ENCODE peak calls at places on chromosomes 12 and 14, in six cellular contexts. One of them, this sample, is unnamed.

GRCh38 chr12:68350753-68351152 is 18.6 kb upstream of the MDM1 start:
- DNase-seq in endodermal cell: no peak
- DNase-seq in fibroblast of pulmonary artery: no peak
- DNase-seq in MCF 10A: no peak
- DNase-seq in H9: no peak
- DNase-seq in GM06990: no peak
- DNase-seq in this sample: no peak

GRCh38 chr12:46659032-46659703 is 166.6 kb downstream of the SLC38A4 start:
- DNase-seq in endodermal cell: no peak
- DNase-seq in fibroblast of pulmonary artery: peak; percentile 22
- DNase-seq in MCF 10A: no peak
- DNase-seq in H9: no peak
- DNase-seq in GM06990: no peak
- DNase-seq in this sample: no peak

GRCh38 chr12:131024721-131025120 is 71.0 kb downstream of the ADGRD1 start:
- DNase-seq in endodermal cell: no peak
- DNase-seq in fibroblast of pulmonary artery: no peak
- DNase-seq in MCF 10A: no peak
- DNase-seq in H9: no peak
- DNase-seq in GM06990: no peak
- DNase-seq in this sample: no peak

GRCh38 chr14:102770147-102770909 is 6.9 kb upstream of the TRAF3 start:
- DNase-seq in endodermal cell: peak; percentile 43
- DNase-seq in fibroblast of pulmonary artery: no peak
- DNase-seq in MCF 10A: no peak
- DNase-seq in H9: peak; percentile 30
- DNase-seq in GM06990: no peak
- DNase-seq in this sample: no peak

GRCh38 chr12:65965358-65965757 is 141.1 kb downstream of the HMGA2 start:
- DNase-seq in endodermal cell: no peak
- DNase-seq in fibroblast of pulmonary artery: no peak
- DNase-seq in MCF 10A: no peak
- DNase-seq in H9: no peak
- DNase-seq in GM06990: no peak
- DNase-seq in this sample: no peak

GRCh38 chr12:24499151-24500146 is 449.5 kb downstream of the BCAT1 start:
- DNase-seq in endodermal cell: no peak
- DNase-seq in fibroblast of pulmonary artery: peak; percentile 62
- DNase-seq in MCF 10A: peak; percentile 64
- DNase-seq in H9: no peak
- DNase-seq in GM06990: no peak
- DNase-seq in this sample: no peak

GRCh38 chr14:60922050-60922449 is 58.8 kb downstream of the TRMT5 start:
- DNase-seq in endodermal cell: no peak
- DNase-seq in fibroblast of pulmonary artery: peak; percentile 30
- DNase-seq in MCF 10A: peak; percentile 26
- DNase-seq in H9: no peak
- DNase-seq in GM06990: no peak
- DNase-seq in this sample: no peak

GRCh38 chr14:95892142-95892541 is 15.5 kb downstream of the TUNAR start:
- DNase-seq in endodermal cell: no peak
- DNase-seq in fibroblast of pulmonary artery: no peak
- DNase-seq in MCF 10A: no peak
- DNase-seq in H9: no peak
- DNase-seq in GM06990: no peak
- DNase-seq in this sample: no peak

GRCh38 chr14:77638738-77639137 is 22.3 kb upstream of the SPTLC2 start:
- DNase-seq in endodermal cell: no peak
- DNase-seq in fibroblast of pulmonary artery: peak; percentile 51
- DNase-seq in MCF 10A: no peak
- DNase-seq in H9: no peak
- DNase-seq in GM06990: no peak
- DNase-seq in this sample: no peak

GRCh38 chr14:60183724-60184596 is 18.8 kb upstream of the DHRS7 start:
- DNase-seq in endodermal cell: no peak
- DNase-seq in fibroblast of pulmonary artery: peak; percentile 85
- DNase-seq in MCF 10A: peak; percentile 79
- DNase-seq in H9: no peak
- DNase-seq in GM06990: peak; percentile 50
- DNase-seq in this sample: peak; percentile 18

GRCh38 chr14:76138758-76139723 is 12.7 kb upstream of the GPATCH2L start:
- DNase-seq in endodermal cell: peak; percentile 86
- DNase-seq in fibroblast of pulmonary artery: no peak
- DNase-seq in MCF 10A: no peak
- DNase-seq in H9: peak; percentile 73
- DNase-seq in GM06990: no peak
- DNase-seq in this sample: no peak

GRCh38 chr14:84403585-84403984 is 1126.4 kb upstream of the FLRT2 start:
- DNase-seq in endodermal cell: peak; percentile 55
- DNase-seq in fibroblast of pulmonary artery: no peak
- DNase-seq in MCF 10A: no peak
- DNase-seq in H9: peak; percentile 37
- DNase-seq in GM06990: no peak
- DNase-seq in this sample: no peak

GRCh38 chr14:63345826-63346225 is 27.1 kb upstream of the GPHB5 start:
- DNase-seq in endodermal cell: no peak
- DNase-seq in fibroblast of pulmonary artery: no peak
- DNase-seq in MCF 10A: no peak
- DNase-seq in H9: no peak
- DNase-seq in GM06990: no peak
- DNase-seq in this sample: no peak

GRCh38 chr14:70616646-70617045 is 16.2 kb upstream of the MED6 start:
- DNase-seq in endodermal cell: no peak
- DNase-seq in fibroblast of pulmonary artery: no peak
- DNase-seq in MCF 10A: no peak
- DNase-seq in H9: no peak
- DNase-seq in GM06990: no peak
- DNase-seq in this sample: no peak

GRCh38 chr14:23621204-23621931 is 14.8 kb upstream of the DHRS2 start:
- DNase-seq in endodermal cell: no peak
- DNase-seq in fibroblast of pulmonary artery: no peak
- DNase-seq in MCF 10A: no peak
- DNase-seq in H9: no peak
- DNase-seq in GM06990: no peak
- DNase-seq in this sample: no peak

GRCh38 chr12:55932546-55932919 is 1.6 kb downstream of the DGKA start:
- DNase-seq in endodermal cell: peak; percentile 61
- DNase-seq in fibroblast of pulmonary artery: peak; percentile 57
- DNase-seq in MCF 10A: no peak
- DNase-seq in H9: no peak
- DNase-seq in GM06990: no peak
- DNase-seq in this sample: peak; percentile 70

GRCh38 chr14:71555654-71556559 is 376.3 kb upstream of the RGS6 start:
- DNase-seq in endodermal cell: no peak
- DNase-seq in fibroblast of pulmonary artery: peak; percentile 54
- DNase-seq in MCF 10A: peak; percentile 74
- DNase-seq in H9: no peak
- DNase-seq in GM06990: peak; percentile 80
- DNase-seq in this sample: peak; percentile 87

GRCh38 chr14:100603341-100604125 is 16.3 kb upstream of the BEGAIN start:
- DNase-seq in endodermal cell: peak; percentile 47
- DNase-seq in fibroblast of pulmonary artery: no peak
- DNase-seq in MCF 10A: no peak
- DNase-seq in H9: no peak
- DNase-seq in GM06990: no peak
- DNase-seq in this sample: no peak

GRCh38 chr12:75699251-75699650 is 187.8 kb upstream of the KRR1 start:
- DNase-seq in endodermal cell: no peak
- DNase-seq in fibroblast of pulmonary artery: no peak
- DNase-seq in MCF 10A: no peak
- DNase-seq in H9: no peak
- DNase-seq in GM06990: no peak
- DNase-seq in this sample: no peak

GRCh38 chr14:44775248-44775647 is 186.5 kb downstream of the KLHL28 start:
- DNase-seq in endodermal cell: no peak
- DNase-seq in fibroblast of pulmonary artery: no peak
- DNase-seq in MCF 10A: no peak
- DNase-seq in H9: no peak
- DNase-seq in GM06990: no peak
- DNase-seq in this sample: no peak

GRCh38 chr12:8996682-8997405 is 7.5 kb downstream of the KLRG1 start:
- DNase-seq in endodermal cell: no peak
- DNase-seq in fibroblast of pulmonary artery: peak; percentile 3
- DNase-seq in MCF 10A: peak; percentile 18
- DNase-seq in H9: no peak
- DNase-seq in GM06990: peak; percentile 68
- DNase-seq in this sample: peak; percentile 60

GRCh38 chr12:27627123-27627835 is 69.0 kb upstream of the REP15 start:
- DNase-seq in endodermal cell: no peak
- DNase-seq in fibroblast of pulmonary artery: peak; percentile 87
- DNase-seq in MCF 10A: peak; percentile 83
- DNase-seq in H9: no peak
- DNase-seq in GM06990: no peak
- DNase-seq in this sample: no peak

GRCh38 chr12:114136656-114137055 is 170.5 kb upstream of the RBM19 start:
- DNase-seq in endodermal cell: no peak
- DNase-seq in fibroblast of pulmonary artery: no peak
- DNase-seq in MCF 10A: no peak
- DNase-seq in H9: no peak
- DNase-seq in GM06990: no peak
- DNase-seq in this sample: no peak

DNA sequence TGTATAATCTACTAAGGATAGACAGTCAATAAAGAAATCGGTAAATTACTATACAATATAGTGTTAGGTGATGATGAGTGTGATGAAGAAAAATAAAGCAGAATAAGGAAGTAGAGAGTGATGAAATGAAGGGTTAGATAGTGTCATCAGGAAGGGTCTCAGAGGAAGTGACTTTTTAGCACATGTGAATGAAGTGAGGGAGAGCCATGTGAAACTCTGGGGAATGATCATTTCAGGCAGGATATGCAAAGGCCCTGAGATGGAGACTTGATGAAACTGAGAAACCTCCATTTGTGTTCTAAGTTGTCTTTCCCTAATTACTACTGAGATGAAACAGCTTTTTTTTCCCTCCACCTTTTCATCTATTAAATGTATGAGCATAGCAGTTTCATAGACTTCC is 19.4 kb upstream of the GNPTAB start:
- DNase-seq in endodermal cell: no peak
- DNase-seq in fibroblast of pulmonary artery: no peak
- DNase-seq in MCF 10A: no peak
- DNase-seq in H9: no peak
- DNase-seq in GM06990: no peak
- DNase-seq in this sample: no peak
- TF ChIP-seq CTCF in endodermal cell: no peak
- TF ChIP-seq CTCF in fibroblast of pulmonary artery: no peak
- TF ChIP-seq CTCF in MCF 10A: no peak
- TF ChIP-seq CTCF in H9: no peak
- TF ChIP-seq CTCF in GM06990: no peak
- TF ChIP-seq CTCF in this sample: no peak

GRCh38 chr14:65958664-65959562 is 527.3 kb upstream of the CCDC196 start:
- DNase-seq in endodermal cell: no peak
- DNase-seq in fibroblast of pulmonary artery: peak; percentile 56
- DNase-seq in MCF 10A: peak; percentile 50
- DNase-seq in H9: no peak
- DNase-seq in GM06990: peak; percentile 13
- DNase-seq in this sample: no peak
- TF ChIP-seq CTCF in endodermal cell: peak; percentile 77
- TF ChIP-seq CTCF in fibroblast of pulmonary artery: peak; percentile 42
- TF ChIP-seq CTCF in MCF 10A: peak; percentile 44
- TF ChIP-seq CTCF in H9: peak; percentile 72
- TF ChIP-seq CTCF in GM06990: peak; percentile 36
- TF ChIP-seq CTCF in this sample: peak; percentile 81

GRCh38 chr14:68300608-68301007 is 481.0 kb downstream of the RAD51B start:
- DNase-seq in endodermal cell: no peak
- DNase-seq in fibroblast of pulmonary artery: no peak
- DNase-seq in MCF 10A: no peak
- DNase-seq in H9: no peak
- DNase-seq in GM06990: no peak
- DNase-seq in this sample: no peak

GRCh38 chr14:68293404-68293803 is 473.8 kb downstream of the RAD51B start:
- DNase-seq in endodermal cell: no peak
- DNase-seq in fibroblast of pulmonary artery: no peak
- DNase-seq in MCF 10A: no peak
- DNase-seq in H9: no peak
- DNase-seq in GM06990: peak; percentile 43
- DNase-seq in this sample: no peak

GRCh38 chr14:68295316-68295816 is 475.8 kb downstream of the RAD51B start:
- DNase-seq in endodermal cell: peak; percentile 73
- DNase-seq in fibroblast of pulmonary artery: peak; percentile 54
- DNase-seq in MCF 10A: no peak
- DNase-seq in H9: peak; percentile 33
- DNase-seq in GM06990: no peak
- DNase-seq in this sample: no peak

GRCh38 chr14:68297871-68298468 is 478.4 kb downstream of the RAD51B start:
- DNase-seq in endodermal cell: peak; percentile 64
- DNase-seq in fibroblast of pulmonary artery: peak; percentile 71
- DNase-seq in MCF 10A: peak; percentile 36
- DNase-seq in H9: peak; percentile 52
- DNase-seq in GM06990: no peak
- DNase-seq in this sample: no peak

DNA sequence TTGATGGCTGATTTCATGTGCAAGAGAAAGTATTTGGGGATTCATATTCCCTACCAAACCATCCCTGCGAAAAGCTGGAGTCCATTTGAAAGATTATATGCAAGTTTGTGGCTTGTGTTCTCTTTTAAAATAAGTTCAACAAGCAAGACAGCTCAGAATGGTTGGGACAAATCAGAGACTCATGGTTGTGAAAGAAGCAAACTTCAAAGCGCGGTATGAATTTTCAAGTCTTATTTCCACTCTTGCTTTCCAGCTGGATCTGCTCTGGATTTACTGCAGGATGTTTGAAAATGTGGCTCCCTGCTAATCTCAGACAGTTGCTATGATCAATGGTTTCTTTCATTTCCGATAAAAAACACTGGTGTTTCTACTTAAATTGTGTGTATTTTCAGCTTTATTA is 477.4 kb downstream of the RAD51B start:
- DNase-seq in endodermal cell: no peak
- DNase-seq in fibroblast of pulmonary artery: no peak
- DNase-seq in MCF 10A: no peak
- DNase-seq in H9: no peak
- DNase-seq in GM06990: no peak
- DNase-seq in this sample: no peak
- TF ChIP-seq CTCF in endodermal cell: no peak
- TF ChIP-seq CTCF in fibroblast of pulmonary artery: no peak
- TF ChIP-seq CTCF in MCF 10A: no peak
- TF ChIP-seq CTCF in H9: no peak
- TF ChIP-seq CTCF in GM06990: no peak
- TF ChIP-seq CTCF in this sample: no peak

GRCh38 chr12:132272706-132273105 is 56.7 kb downstream of the GALNT9 start:
- DNase-seq in endodermal cell: no peak
- DNase-seq in fibroblast of pulmonary artery: no peak
- DNase-seq in MCF 10A: no peak
- DNase-seq in H9: no peak
- DNase-seq in GM06990: no peak
- DNase-seq in this sample: no peak

GRCh38 chr12:132270969-132271754 is 58.2 kb downstream of the GALNT9 start:
- DNase-seq in endodermal cell: no peak
- DNase-seq in fibroblast of pulmonary artery: no peak
- DNase-seq in MCF 10A: no peak
- DNase-seq in H9: no peak
- DNase-seq in GM06990: no peak
- DNase-seq in this sample: no peak

GRCh38 chr12:132270516-132270915 is 58.9 kb downstream of the GALNT9 start:
- DNase-seq in endodermal cell: no peak
- DNase-seq in fibroblast of pulmonary artery: no peak
- DNase-seq in MCF 10A: no peak
- DNase-seq in H9: no peak
- DNase-seq in GM06990: no peak
- DNase-seq in this sample: no peak

GRCh38 chr12:132273992-132274334 is 55.4 kb downstream of the GALNT9 start:
- DNase-seq in endodermal cell: no peak
- DNase-seq in fibroblast of pulmonary artery: no peak
- DNase-seq in MCF 10A: no peak
- DNase-seq in H9: no peak
- DNase-seq in GM06990: no peak
- DNase-seq in this sample: no peak

GRCh38 chr12:132271755-132272092 is 57.7 kb downstream of the GALNT9 start:
- DNase-seq in endodermal cell: no peak
- DNase-seq in fibroblast of pulmonary artery: no peak
- DNase-seq in MCF 10A: no peak
- DNase-seq in H9: no peak
- DNase-seq in GM06990: no peak
- DNase-seq in this sample: no peak
- TF ChIP-seq CTCF in endodermal cell: no peak
- TF ChIP-seq CTCF in fibroblast of pulmonary artery: no peak
- TF ChIP-seq CTCF in MCF 10A: no peak
- TF ChIP-seq CTCF in H9: no peak
- TF ChIP-seq CTCF in GM06990: no peak
- TF ChIP-seq CTCF in this sample: no peak